ENCODE peak calls at places on chromosomes 16 and 17, in eight cellular contexts. D, V, J, H, F, O, E and U are unnamed samples.

GRCh38 chr17:50781167-50781566 is 13.8 kb upstream of the ANKRD40CL start:
- DNase-seq in J (no peak), D (no peak), H (no peak), F (no peak), O (no peak), E (no peak), V (no peak), U (no peak)

GRCh38 chr17:38464723-38465419 is 36.6 kb downstream of the ARHGAP23 start:
- DNase-seq in F (no peak), D (peak), O (no peak), J (no peak), H (peak), E (peak), V (no peak), U (peak)

GRCh38 chr17:67629963-67630320 is 87.8 kb upstream of the NOL11 start:
- DNase-seq in J (peak), O (no peak), D (peak), V (peak), H (no peak), E (no peak), F (peak), U (no peak)

GRCh38 chr17:28712037-28712704 is 483 bp upstream of the PROCA1 start:
- DNase-seq in E (no peak), V (peak), D (no peak), O (peak), J (no peak), H (no peak), F (peak), U (peak)

GRCh38 chr17:30956764-30957374 is 14.0 kb upstream of the RNF135 start:
- DNase-seq in F (peak), E (peak), H (no peak), V (no peak), O (no peak), J (no peak), D (no peak), U (no peak)

GRCh38 chr17:9937164-9937835 is 32.2 kb upstream of the RCVRN start:
- DNase-seq in E (peak), H (no peak), F (no peak), D (peak), O (no peak), J (no peak), V (no peak), U (no peak)

GRCh38 chr17:19019041-19019941 is 14.7 kb upstream of the FAM83G start:
- DNase-seq in E (no peak), D (no peak), O (no peak), H (no peak), V (no peak), F (no peak), J (no peak), U (no peak)

GRCh38 chr17:50265212-50265611 is 9.1 kb upstream of the TMEM92 start:
- DNase-seq in E (no peak), V (no peak), H (no peak), J (no peak), D (no peak), F (no peak), O (no peak), U (peak)

DNA sequence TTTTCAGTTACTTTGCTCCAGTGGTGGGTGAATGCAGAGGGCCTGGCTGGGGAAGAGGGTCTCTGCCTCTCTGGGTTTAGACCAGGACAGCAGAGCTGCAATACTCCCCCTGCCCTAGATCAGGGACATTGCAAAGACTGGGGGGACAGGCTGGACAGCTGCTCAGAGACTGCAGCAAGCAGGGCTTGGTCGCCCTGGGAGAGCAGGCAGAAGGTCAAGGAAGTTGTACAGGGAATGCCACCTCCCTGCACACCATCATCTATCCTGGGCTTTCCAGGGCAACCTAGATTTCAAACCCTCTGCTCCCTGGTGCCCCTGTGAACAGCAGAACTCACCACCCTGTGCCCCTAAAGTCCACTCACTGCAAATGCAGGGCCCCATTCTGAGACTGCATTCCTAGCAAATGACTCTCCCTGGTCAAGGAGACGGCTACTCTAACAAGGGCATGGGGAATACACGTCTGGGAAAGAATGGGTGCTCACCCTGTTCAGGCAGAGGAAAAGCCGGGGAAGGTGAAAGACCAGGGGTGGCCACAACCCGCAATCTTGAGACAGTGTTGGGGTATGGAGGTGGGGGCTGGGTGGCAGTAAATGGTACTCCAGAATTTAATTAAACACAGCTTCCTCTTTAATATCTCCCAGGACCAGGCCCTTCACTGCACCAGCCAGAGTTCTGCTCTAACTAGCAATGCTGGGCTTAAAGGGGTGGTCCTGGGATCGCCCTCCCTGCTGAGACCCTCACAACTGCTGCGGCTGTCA is 1.0 kb downstream of the KIFC3 start:
- DNase-seq in J (peak), O (no peak), H (no peak), V (peak), F (no peak), D (peak), E (no peak), U (no peak)
- TF ChIP-seq CTCF in J (no peak), O (no peak), H (no peak), V (no peak), F (peak), D (no peak), E (no peak), U (peak)

DNA sequence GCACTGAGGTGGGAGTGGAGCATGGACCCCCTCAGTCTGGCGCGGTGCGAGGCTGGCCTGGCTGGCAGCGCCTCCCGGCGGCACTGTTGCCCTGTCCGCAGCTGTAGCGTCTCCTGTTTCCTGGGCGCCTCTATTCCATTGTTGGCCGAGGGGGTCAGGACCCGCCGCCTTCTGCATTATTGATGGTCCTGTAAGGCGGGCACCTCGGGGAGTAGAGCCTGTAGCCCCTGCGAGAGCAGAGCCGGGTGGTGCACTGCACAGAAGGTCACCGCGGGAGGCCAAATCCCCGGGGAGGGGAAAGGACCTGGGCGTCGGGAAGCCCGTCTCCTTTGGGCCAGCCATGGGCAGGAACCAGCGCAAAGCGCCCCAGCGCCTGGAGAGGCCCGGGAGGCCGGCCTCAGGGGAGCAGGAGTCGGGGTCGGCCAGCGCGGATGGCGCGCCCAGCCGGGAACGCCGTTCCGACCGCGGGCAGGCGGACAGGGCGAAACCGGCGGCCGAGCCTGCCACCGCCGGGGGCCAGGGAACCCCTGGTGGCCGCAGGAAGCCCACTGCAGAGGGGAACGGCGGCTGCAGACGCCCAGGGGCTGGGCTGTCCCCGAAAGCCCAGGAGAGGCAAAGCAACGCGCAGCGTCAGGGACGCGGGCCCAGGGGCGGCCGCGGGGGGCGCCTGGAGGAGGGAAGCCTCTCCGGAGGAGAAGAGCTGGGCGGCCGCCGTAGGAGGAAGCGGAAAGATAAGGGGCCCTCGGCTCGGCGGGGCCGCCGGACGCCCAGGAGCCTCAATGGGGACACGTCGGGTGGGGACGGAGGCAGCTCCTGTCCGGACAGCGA is at the start of gene MYO15B:
- DNase-seq in H (no peak), J (no peak), V (peak), O (peak), D (no peak), F (peak), E (peak), U (no peak)
- H3K4me3 ChIP-seq in H (peak), J (peak), V (peak), O (peak), D (peak), F (peak), E (peak), U (peak)

DNA sequence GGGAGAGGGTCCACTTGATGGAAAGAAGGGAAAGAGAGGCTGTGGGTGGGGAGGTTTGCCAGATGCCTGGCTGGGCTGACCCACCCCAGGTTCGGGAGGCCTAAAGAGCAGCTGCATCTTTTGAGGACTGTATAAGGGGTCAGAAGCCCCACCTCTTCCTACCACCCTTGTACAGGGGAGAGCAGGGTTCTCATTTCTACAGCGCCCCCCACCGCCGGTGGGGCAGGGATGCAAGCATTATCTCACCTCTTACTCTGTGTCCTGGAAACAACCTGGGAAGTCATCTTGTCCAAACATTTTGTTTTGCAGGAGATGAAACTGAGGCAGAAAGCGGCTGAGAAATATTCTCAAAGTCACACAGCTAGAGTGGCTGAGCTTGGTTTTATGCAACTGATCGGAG is 22.5 kb upstream of the CCDC182 start:
- DNase-seq in V (no peak), D (no peak), H (no peak), E (no peak), O (no peak), F (no peak), J (no peak), U (no peak)
- TF ChIP-seq CTCF in V (no peak), D (no peak), H (no peak), E (no peak), O (no peak), F (no peak), J (no peak), U (no peak)

DNA sequence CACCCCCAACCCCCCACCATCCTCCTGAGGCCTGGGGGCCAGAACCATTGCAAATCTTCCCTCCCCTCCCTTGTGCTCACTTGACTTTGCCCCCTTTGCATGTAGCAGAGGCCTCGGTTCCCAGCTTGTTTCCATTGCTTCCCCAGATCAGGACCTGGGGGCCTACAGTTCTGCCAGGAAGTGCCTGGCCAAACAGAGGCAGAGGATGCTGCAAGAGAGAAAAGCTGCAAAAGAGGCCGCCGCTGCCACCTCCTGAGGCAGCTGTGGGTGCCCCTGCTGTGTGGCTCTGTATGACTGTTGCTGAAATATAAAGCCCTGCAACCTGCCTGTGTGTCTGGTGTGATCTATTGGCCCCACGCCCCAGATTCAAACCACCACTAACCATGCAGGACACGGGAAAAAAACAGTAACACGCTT is 2.3 kb downstream of the NDUFB10 start:
- DNase-seq in F (no peak), V (peak), D (no peak), O (no peak), J (no peak), E (no peak), H (no peak), U (no peak)
- H3K4me3 ChIP-seq in F (no peak), V (peak), D (no peak), O (no peak), J (peak), E (no peak), H (no peak), U (no peak)

DNA sequence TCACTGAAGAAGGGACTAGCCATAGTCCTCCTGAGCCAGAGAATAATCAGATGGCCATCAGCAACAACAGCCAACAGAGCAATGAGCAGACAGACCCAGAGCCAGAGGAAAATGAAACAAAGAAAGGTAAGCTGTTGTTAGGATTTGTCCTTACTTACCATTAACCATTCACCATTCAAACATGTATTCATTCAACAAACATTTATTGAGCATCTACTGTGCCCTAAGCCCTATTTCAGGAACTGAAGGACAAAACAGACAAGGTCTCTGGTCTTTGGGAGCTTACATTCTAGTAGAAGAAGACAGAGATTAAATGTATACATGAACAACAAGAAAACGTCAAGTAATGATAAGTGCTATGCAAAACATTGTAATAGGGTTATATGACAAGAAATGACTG is 19.3 kb downstream of the OGFOD1 start:
- DNase-seq in E (no peak), O (no peak), H (no peak), J (no peak), F (no peak), V (no peak), D (no peak), U (no peak)
- TF ChIP-seq CTCF in E (no peak), O (no peak), H (no peak), J (no peak), F (no peak), V (no peak), D (no peak), U (no peak)